ENCODE peak calls at places on chromosomes 3 and 15, in seven cellular contexts. One of them, this sample, is unnamed.

GRCh38 chr3:39141211-39141995 is 12.0 kb downstream of the CSRNP1 start:
- DNase-seq in small intestine: peak
- DNase-seq in ovary: peak
- DNase-seq in right cardiac atrium: peak
- DNase-seq in cardiac muscle cell: no peak
- DNase-seq in colonic mucosa: peak
- DNase-seq in IMR-90: peak
- DNase-seq in this sample: no peak

GRCh38 chr3:85838921-85839320 is 880.1 kb downstream of the CADM2 start:
- DNase-seq in ovary: no peak
- DNase-seq in right cardiac atrium: no peak
- DNase-seq in cardiac muscle cell: no peak
- DNase-seq in colonic mucosa: no peak
- DNase-seq in small intestine: no peak
- DNase-seq in IMR-90: no peak
- DNase-seq in this sample: no peak

GRCh38 chr3:160822931-160823330 is 66.9 kb downstream of the PPM1L start:
- DNase-seq in right cardiac atrium: no peak
- DNase-seq in ovary: no peak
- DNase-seq in IMR-90: no peak
- DNase-seq in small intestine: no peak
- DNase-seq in colonic mucosa: no peak
- DNase-seq in cardiac muscle cell: no peak
- DNase-seq in this sample: no peak

GRCh38 chr15:64004582-64004981 is 41.7 kb downstream of the DAPK2 start:
- DNase-seq in right cardiac atrium: no peak
- DNase-seq in small intestine: peak
- DNase-seq in cardiac muscle cell: no peak
- DNase-seq in IMR-90: no peak
- DNase-seq in ovary: no peak
- DNase-seq in colonic mucosa: peak
- DNase-seq in this sample: no peak

GRCh38 chr3:17645074-17645698 is 97.2 kb downstream of the TBC1D5 start:
- DNase-seq in IMR-90: peak
- DNase-seq in cardiac muscle cell: peak
- DNase-seq in small intestine: peak
- DNase-seq in ovary: no peak
- DNase-seq in colonic mucosa: peak
- DNase-seq in right cardiac atrium: no peak
- DNase-seq in this sample: no peak

GRCh38 chr3:142853270-142854163 is 35.4 kb downstream of the PCOLCE2 start:
- DNase-seq in small intestine: no peak
- DNase-seq in colonic mucosa: no peak
- DNase-seq in cardiac muscle cell: no peak
- DNase-seq in ovary: no peak
- DNase-seq in right cardiac atrium: peak
- DNase-seq in IMR-90: peak
- DNase-seq in this sample: no peak

GRCh38 chr3:46367811-46368210 is 2.9 kb upstream of the CCR5 start:
- DNase-seq in cardiac muscle cell: no peak
- DNase-seq in small intestine: no peak
- DNase-seq in ovary: no peak
- DNase-seq in right cardiac atrium: no peak
- DNase-seq in colonic mucosa: no peak
- DNase-seq in IMR-90: no peak
- DNase-seq in this sample: no peak

GRCh38 chr15:98321916-98322315 is 326.4 kb upstream of the IGF1R start:
- DNase-seq in cardiac muscle cell: no peak
- DNase-seq in ovary: no peak
- DNase-seq in right cardiac atrium: no peak
- DNase-seq in small intestine: no peak
- DNase-seq in IMR-90: no peak
- DNase-seq in colonic mucosa: no peak
- DNase-seq in this sample: no peak

GRCh38 chr15:38130200-38130567 is 122.5 kb upstream of the SPRED1 start:
- DNase-seq in small intestine: no peak
- DNase-seq in ovary: no peak
- DNase-seq in IMR-90: no peak
- DNase-seq in cardiac muscle cell: no peak
- DNase-seq in colonic mucosa: no peak
- DNase-seq in right cardiac atrium: no peak
- DNase-seq in this sample: no peak

GRCh38 chr3:53588122-53588521 is 93.7 kb downstream of the CACNA1D start:
- DNase-seq in IMR-90: no peak
- DNase-seq in small intestine: no peak
- DNase-seq in colonic mucosa: no peak
- DNase-seq in right cardiac atrium: no peak
- DNase-seq in cardiac muscle cell: no peak
- DNase-seq in ovary: no peak
- DNase-seq in this sample: no peak

GRCh38 chr3:52743152-52743551 is 27.6 kb downstream of the NEK4 start:
- DNase-seq in cardiac muscle cell: no peak
- DNase-seq in IMR-90: no peak
- DNase-seq in small intestine: no peak
- DNase-seq in colonic mucosa: no peak
- DNase-seq in right cardiac atrium: no peak
- DNase-seq in ovary: no peak
- DNase-seq in this sample: no peak

GRCh38 chr3:125234831-125235230 is 22.3 kb upstream of the SLC12A8 start:
- DNase-seq in cardiac muscle cell: no peak
- DNase-seq in colonic mucosa: no peak
- DNase-seq in small intestine: no peak
- DNase-seq in IMR-90: no peak
- DNase-seq in ovary: no peak
- DNase-seq in right cardiac atrium: no peak
- DNase-seq in this sample: no peak

GRCh38 chr3:150127011-150127490 is 156.4 kb upstream of the PFN2 start:
- DNase-seq in right cardiac atrium: no peak
- DNase-seq in IMR-90: no peak
- DNase-seq in cardiac muscle cell: no peak
- DNase-seq in small intestine: no peak
- DNase-seq in ovary: no peak
- DNase-seq in colonic mucosa: no peak
- DNase-seq in this sample: no peak

GRCh38 chr3:23175361-23176073 is 27.6 kb upstream of the UBE2E2 start:
- DNase-seq in ovary: no peak
- DNase-seq in cardiac muscle cell: no peak
- DNase-seq in IMR-90: no peak
- DNase-seq in colonic mucosa: no peak
- DNase-seq in small intestine: no peak
- DNase-seq in right cardiac atrium: no peak
- DNase-seq in this sample: no peak

GRCh38 chr3:45473841-45474240 is 85.5 kb downstream of the LARS2 start:
- DNase-seq in small intestine: no peak
- DNase-seq in colonic mucosa: no peak
- DNase-seq in cardiac muscle cell: no peak
- DNase-seq in right cardiac atrium: no peak
- DNase-seq in IMR-90: peak
- DNase-seq in ovary: no peak
- DNase-seq in this sample: no peak

GRCh38 chr3:41158947-41159346 is 40.4 kb upstream of the CTNNB1 start:
- DNase-seq in right cardiac atrium: no peak
- DNase-seq in IMR-90: no peak
- DNase-seq in colonic mucosa: peak
- DNase-seq in small intestine: peak
- DNase-seq in cardiac muscle cell: no peak
- DNase-seq in ovary: no peak
- DNase-seq in this sample: no peak

GRCh38 chr15:57647791-57648130 is 56.1 kb downstream of the MYZAP start:
- DNase-seq in ovary: no peak
- DNase-seq in right cardiac atrium: no peak
- DNase-seq in small intestine: peak
- DNase-seq in colonic mucosa: peak
- DNase-seq in IMR-90: peak
- DNase-seq in cardiac muscle cell: peak
- DNase-seq in this sample: no peak

GRCh38 chr3:5014431-5014830 is 35.2 kb downstream of the BHLHE40 start:
- DNase-seq in IMR-90: no peak
- DNase-seq in cardiac muscle cell: no peak
- DNase-seq in right cardiac atrium: no peak
- DNase-seq in colonic mucosa: no peak
- DNase-seq in ovary: no peak
- DNase-seq in small intestine: no peak
- DNase-seq in this sample: no peak

GRCh38 chr3:127456471-127457093 is 134.0 kb downstream of the TPRA1 start:
- DNase-seq in IMR-90: peak
- DNase-seq in colonic mucosa: no peak
- DNase-seq in cardiac muscle cell: no peak
- DNase-seq in small intestine: peak
- DNase-seq in ovary: peak
- DNase-seq in right cardiac atrium: peak
- DNase-seq in this sample: no peak

GRCh38 chr3:118199044-118199443 is 835.6 kb downstream of the IGSF11 start:
- DNase-seq in small intestine: no peak
- DNase-seq in colonic mucosa: no peak
- DNase-seq in IMR-90: no peak
- DNase-seq in cardiac muscle cell: no peak
- DNase-seq in ovary: no peak
- DNase-seq in right cardiac atrium: no peak
- DNase-seq in this sample: no peak

GRCh38 chr15:100115711-100116090 is 226.1 kb downstream of the ADAMTS17 start:
- DNase-seq in IMR-90: peak
- DNase-seq in colonic mucosa: no peak
- DNase-seq in ovary: no peak
- DNase-seq in right cardiac atrium: no peak
- DNase-seq in cardiac muscle cell: no peak
- DNase-seq in small intestine: no peak
- DNase-seq in this sample: no peak

GRCh38 chr15:25798207-25798931 is 64.8 kb downstream of the ATP10A start:
- DNase-seq in ovary: no peak
- DNase-seq in IMR-90: peak
- DNase-seq in right cardiac atrium: no peak
- DNase-seq in colonic mucosa: no peak
- DNase-seq in cardiac muscle cell: no peak
- DNase-seq in small intestine: no peak
- DNase-seq in this sample: no peak

DNA sequence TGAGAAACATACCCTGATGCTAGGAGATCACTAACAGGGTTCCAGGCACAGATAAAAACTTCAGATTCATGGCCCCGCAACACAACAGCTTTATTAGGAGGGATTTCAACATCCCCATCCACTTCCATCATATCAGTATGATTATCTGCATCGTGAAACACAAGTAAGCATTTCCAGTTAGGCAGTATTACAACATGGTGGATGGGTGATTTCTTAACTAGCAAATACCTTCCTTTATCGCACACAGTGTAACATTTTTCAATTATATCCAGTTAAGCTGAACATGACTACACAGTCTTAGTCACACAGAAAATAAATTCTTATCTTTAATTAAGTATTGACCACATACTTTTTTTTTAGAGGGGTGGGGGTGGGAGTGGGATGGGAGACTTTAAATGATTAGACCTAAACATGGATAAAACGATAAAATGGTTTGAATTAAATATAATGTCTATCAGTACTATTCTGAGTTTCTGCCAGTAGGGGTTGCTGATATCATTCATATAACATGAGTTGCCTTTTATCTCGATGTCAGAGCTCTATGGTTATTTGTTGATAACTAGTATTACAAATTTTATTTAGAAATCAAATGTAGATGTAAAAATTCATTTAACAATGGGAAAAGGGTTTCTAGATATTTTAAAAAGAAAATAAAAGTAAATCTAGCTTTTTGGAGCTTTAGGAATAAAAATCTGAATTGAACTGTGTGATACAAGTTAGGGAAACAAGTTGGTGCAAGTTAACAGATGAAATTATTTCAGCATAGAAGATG is 146.6 kb downstream of the TBL1XR1 start:
- DNase-seq in ovary: no peak
- DNase-seq in cardiac muscle cell: peak
- DNase-seq in IMR-90: peak
- DNase-seq in colonic mucosa: no peak
- DNase-seq in right cardiac atrium: no peak
- DNase-seq in small intestine: peak
- DNase-seq in this sample: no peak
- H3K27ac ChIP-seq in ovary: no peak
- H3K27ac ChIP-seq in cardiac muscle cell: no peak
- H3K27ac ChIP-seq in IMR-90: no peak
- H3K27ac ChIP-seq in colonic mucosa: no peak
- H3K27ac ChIP-seq in right cardiac atrium: no peak
- H3K27ac ChIP-seq in small intestine: no peak
- H3K27ac ChIP-seq in this sample: no peak

DNA sequence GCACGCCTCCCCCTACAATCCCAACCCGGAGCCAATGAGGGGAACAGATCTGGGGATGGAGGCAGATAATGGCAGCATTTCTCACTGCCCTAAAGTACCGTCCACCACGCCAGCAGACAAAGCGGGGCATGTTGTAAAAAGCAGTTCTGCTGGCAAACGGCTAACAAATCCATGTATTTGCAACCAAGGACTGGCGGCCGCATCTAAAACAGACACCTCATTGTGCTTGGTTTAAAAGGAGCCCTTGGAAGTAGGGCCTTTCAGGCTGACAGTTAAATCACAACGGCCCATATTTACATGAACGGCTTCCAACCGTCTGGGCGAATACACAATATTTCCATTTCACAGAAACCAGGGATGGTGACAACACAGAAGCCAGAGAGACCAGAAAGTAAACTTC is 113.2 kb downstream of the PDZRN3 start:
- DNase-seq in cardiac muscle cell: no peak
- DNase-seq in colonic mucosa: peak
- DNase-seq in ovary: no peak
- DNase-seq in right cardiac atrium: peak
- DNase-seq in IMR-90: no peak
- DNase-seq in small intestine: no peak
- DNase-seq in this sample: no peak
- H3K27ac ChIP-seq in cardiac muscle cell: no peak
- H3K27ac ChIP-seq in colonic mucosa: peak
- H3K27ac ChIP-seq in ovary: no peak
- H3K27ac ChIP-seq in right cardiac atrium: no peak
- H3K27ac ChIP-seq in IMR-90: peak
- H3K27ac ChIP-seq in small intestine: no peak
- H3K27ac ChIP-seq in this sample: no peak

DNA sequence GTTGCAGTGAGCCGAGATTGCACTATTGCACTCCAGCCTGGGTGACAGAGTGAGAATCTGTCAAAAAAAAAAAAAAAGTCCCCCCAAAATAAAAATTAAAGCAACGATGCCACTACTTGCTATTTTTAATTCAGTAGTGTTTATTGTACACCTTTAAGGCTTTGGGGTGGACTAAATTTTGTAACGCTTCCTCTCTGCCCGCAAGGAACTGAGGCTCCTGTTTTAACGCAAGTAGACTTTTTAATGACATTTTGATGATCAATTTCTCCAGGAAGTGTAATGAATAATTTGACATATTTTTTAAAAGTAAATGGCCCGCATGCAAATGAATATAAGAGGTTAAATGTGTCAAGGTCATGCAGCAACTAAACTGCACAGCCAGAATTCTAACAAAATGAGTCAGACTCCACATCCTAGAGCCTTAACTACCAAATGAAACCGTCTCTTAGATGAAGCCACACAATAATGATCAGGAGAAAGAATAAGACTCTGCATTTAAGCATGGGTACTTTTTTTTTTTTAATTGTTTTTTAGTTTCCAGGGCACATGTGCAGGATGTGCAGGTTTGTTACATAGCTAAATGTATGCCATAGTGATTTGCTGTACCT is 96.8 kb upstream of the LMOD3 start:
- DNase-seq in small intestine: no peak
- DNase-seq in IMR-90: no peak
- DNase-seq in ovary: no peak
- DNase-seq in right cardiac atrium: no peak
- DNase-seq in colonic mucosa: no peak
- DNase-seq in cardiac muscle cell: no peak
- DNase-seq in this sample: no peak
- H3K27ac ChIP-seq in small intestine: no peak
- H3K27ac ChIP-seq in IMR-90: no peak
- H3K27ac ChIP-seq in ovary: no peak
- H3K27ac ChIP-seq in right cardiac atrium: no peak
- H3K27ac ChIP-seq in colonic mucosa: no peak
- H3K27ac ChIP-seq in cardiac muscle cell: peak
- H3K27ac ChIP-seq in this sample: no peak

GRCh38 chr15:78316211-78317077 is 17.0 kb upstream of the SKIC8 start:
- DNase-seq in ovary: no peak
- DNase-seq in cardiac muscle cell: no peak
- DNase-seq in IMR-90: no peak
- DNase-seq in right cardiac atrium: no peak
- DNase-seq in small intestine: peak
- DNase-seq in colonic mucosa: peak
- DNase-seq in this sample: no peak
- H3K27ac ChIP-seq in ovary: no peak
- H3K27ac ChIP-seq in cardiac muscle cell: no peak
- H3K27ac ChIP-seq in IMR-90: no peak
- H3K27ac ChIP-seq in right cardiac atrium: no peak
- H3K27ac ChIP-seq in small intestine: peak
- H3K27ac ChIP-seq in colonic mucosa: peak
- H3K27ac ChIP-seq in this sample: no peak

This sample was measured in SJSA1.